ENCODE peak calls at places on chromosomes 11 and 22, in nine cellular contexts. C is endothelial cell, H is PC-9, Q is fibroblast of mammary gland, L is foreskin fibroblast, U is SJCRH30, P is EL, J is tibial artery, G is small intestine. V is an unnamed sample.

GRCh38 chr11:10379022-10379421 is 74.1 kb downstream of the ADM start:
- DNase-seq in C (peak), H (no peak), Q (peak), L (peak), U (peak), P (peak), J (no peak), G (peak), V (no peak)

GRCh38 chr11:1199689-1200610 is 22.9 kb upstream of the MUC5B start:
- DNase-seq in C (no peak), H (no peak), Q (no peak), L (no peak), U (no peak), P (no peak), J (peak), G (no peak), V (no peak)

GRCh38 chr11:36273110-36273509 is 16.1 kb downstream of the COMMD9 start:
- DNase-seq in C (no peak), H (no peak), Q (peak), L (no peak), U (no peak), P (no peak), J (no peak), G (no peak), V (no peak)

GRCh38 chr11:1208361-1209261 is 14.3 kb upstream of the MUC5B start:
- DNase-seq in C (no peak), H (no peak), Q (no peak), L (no peak), U (no peak), P (no peak), J (peak), G (no peak), V (no peak)

GRCh38 chr11:11253995-11254394 is 99.1 kb downstream of the CSNK2A3 start:
- DNase-seq in C (no peak), H (no peak), Q (no peak), L (no peak), U (no peak), P (no peak), J (no peak), G (no peak), V (no peak)

GRCh38 chr11:83508804-83509203 is 222.6 kb upstream of the CCDC90B start:
- DNase-seq in C (no peak), H (no peak), Q (no peak), L (no peak), U (peak), P (no peak), J (no peak), G (peak), V (peak)

GRCh38 chr11:64759722-64760719 is at the start of gene PYGM:
- DNase-seq in C (no peak), H (no peak), Q (peak), L (no peak), U (peak), P (no peak), J (peak), G (no peak), V (no peak)

GRCh38 chr11:93528757-93529639 is 14.2 kb downstream of the SMCO4 start:
- DNase-seq in C (no peak), H (no peak), Q (no peak), L (peak), U (peak), P (no peak), J (no peak), G (no peak), V (no peak)

GRCh38 chr11:74838188-74838587 is 89.5 kb downstream of the RNF169 start:
- DNase-seq in C (no peak), H (no peak), Q (no peak), L (no peak), U (no peak), P (no peak), J (no peak), G (no peak), V (no peak)

GRCh38 chr11:116984589-116984988 is 113.6 kb downstream of the SIK3 start:
- DNase-seq in C (no peak), H (no peak), Q (peak), L (peak), U (no peak), P (peak), J (no peak), G (no peak), V (peak)

GRCh38 chr11:130650456-130651068 is 202.1 kb downstream of the ADAMTS15 start:
- DNase-seq in C (no peak), H (no peak), Q (peak), L (peak), U (no peak), P (no peak), J (no peak), G (peak), V (no peak)

GRCh38 chr22:40491990-40492631 is 121.7 kb downstream of the SGSM3 start:
- DNase-seq in C (no peak), H (no peak), Q (peak), L (no peak), U (no peak), P (no peak), J (no peak), G (no peak), V (peak)

GRCh38 chr22:24035296-24035695 is 24.2 kb downstream of the CABIN1 start:
- DNase-seq in C (no peak), H (no peak), Q (no peak), L (no peak), U (no peak), P (no peak), J (no peak), G (no peak), V (no peak)

GRCh38 chr11:122020902-122021301 is 95.1 kb downstream of the BLID start:
- DNase-seq in C (peak), H (no peak), Q (peak), L (peak), U (no peak), P (peak), J (no peak), G (no peak), V (no peak)

GRCh38 chr22:47051435-47052175 is 289.2 kb downstream of the TBC1D22A start:
- DNase-seq in C (no peak), H (no peak), Q (no peak), L (no peak), U (no peak), P (no peak), J (no peak), G (no peak), V (no peak)

GRCh38 chr22:50318356-50318697 is 8.5 kb downstream of the DENND6B start:
- DNase-seq in C (no peak), H (no peak), Q (no peak), L (no peak), U (peak), P (no peak), J (no peak), G (no peak), V (no peak)

GRCh38 chr11:69362315-69362714 is 68.4 kb downstream of the MYEOV start:
- DNase-seq in C (peak), H (no peak), Q (no peak), L (no peak), U (no peak), P (no peak), J (peak), G (no peak), V (no peak)

GRCh38 chr22:47613606-47614350 is 851.3 kb downstream of the TBC1D22A start:
- DNase-seq in C (no peak), H (no peak), Q (no peak), L (no peak), U (no peak), P (no peak), J (peak), G (no peak), V (no peak)

GRCh38 chr11:61892085-61892370 is 683 bp upstream of the FADS3 start:
- DNase-seq in C (no peak), H (no peak), Q (no peak), L (no peak), U (no peak), P (no peak), J (no peak), G (no peak), V (no peak)

GRCh38 chr22:48742556-48743343 is 1084.9 kb downstream of the BRD1 start:
- DNase-seq in C (no peak), H (no peak), Q (no peak), L (no peak), U (no peak), P (no peak), J (peak), G (no peak), V (no peak)

GRCh38 chr11:67256477-67256876 is 9.8 kb upstream of the GRK2 start:
- DNase-seq in C (no peak), H (no peak), Q (no peak), L (no peak), U (no peak), P (no peak), J (no peak), G (no peak), V (no peak)

GRCh38 chr11:37352485-37352884 is 754.4 kb upstream of the RAG2 start:
- DNase-seq in C (no peak), H (no peak), Q (no peak), L (no peak), U (no peak), P (no peak), J (no peak), G (no peak), V (no peak)

GRCh38 chr11:75719639-75720239 is 2.1 kb downstream of the MOGAT2 start:
- DNase-seq in C (no peak), H (no peak), Q (no peak), L (no peak), U (no peak), P (no peak), J (no peak), G (peak), V (no peak)

GRCh38 chr11:613369-613968 is 2.3 kb downstream of the IRF7 start:
- DNase-seq in C (no peak), H (peak), Q (peak), L (peak), U (no peak), P (peak), J (peak), G (peak), V (no peak)

GRCh38 chr22:44638966-44639739 is 62.9 kb upstream of the PRR5 start:
- DNase-seq in C (no peak), H (no peak), Q (peak), L (peak), U (no peak), P (peak), J (peak), G (no peak), V (peak)

GRCh38 chr11:61119055-61119454 is 16.8 kb downstream of the CD5 start:
- DNase-seq in C (no peak), H (no peak), Q (no peak), L (no peak), U (no peak), P (no peak), J (no peak), G (no peak), V (no peak)

GRCh38 chr11:75815345-75815983 is 454 bp downstream of the UVRAG start:
- DNase-seq in C (peak), H (no peak), Q (peak), L (no peak), U (peak), P (peak), J (no peak), G (no peak), V (no peak)

GRCh38 chr11:115503886-115504278 is 333 bp downstream of the CADM1 start:
- DNase-seq in C (no peak), H (no peak), Q (no peak), L (no peak), U (no peak), P (peak), J (no peak), G (no peak), V (no peak)

GRCh38 chr11:15967166-15967565 is 389.2 kb downstream of the SOX6 start:
- DNase-seq in C (no peak), H (peak), Q (peak), L (peak), U (no peak), P (no peak), J (no peak), G (peak), V (no peak)

GRCh38 chr11:72833792-72834501 is 19.7 kb downstream of the ATG16L2 start:
- DNase-seq in C (no peak), H (no peak), Q (no peak), L (peak), U (no peak), P (no peak), J (no peak), G (no peak), V (no peak)

GRCh38 chr22:41619979-41620645 is 731 bp downstream of the DESI1 start:
- DNase-seq in C (peak), H (peak), Q (no peak), L (peak), U (no peak), P (peak), J (peak), G (peak), V (no peak)

GRCh38 chr11:130827697-130828377 is 88.4 kb downstream of the SNX19 start:
- DNase-seq in C (peak), H (peak), Q (peak), L (peak), U (peak), P (peak), J (peak), G (peak), V (peak)

GRCh38 chr22:22243033-22243680 is 1.4 kb upstream of the VPREB1 start:
- DNase-seq in C (no peak), H (no peak), Q (no peak), L (no peak), U (no peak), P (no peak), J (peak), G (no peak), V (no peak)

GRCh38 chr22:37303821-37304274 is 21.5 kb downstream of the CYTH4 start:
- DNase-seq in C (no peak), H (no peak), Q (peak), L (peak), U (no peak), P (peak), J (no peak), G (no peak), V (peak)